ENCODE peak calls at places on chromosomes 2 and 18, in four cellular contexts. K, A, C and P are unnamed samples.

GRCh38 chr2:20093263-20094141 is 42.1 kb upstream of the LAPTM4A start:
- DNase-seq in A (peak; percentile 88), C (peak; percentile 65), K (no peak), P (peak; percentile 34)

GRCh38 chr2:67309281-67309680 is 87.9 kb upstream of the ETAA1 start:
- DNase-seq in C (no peak), K (no peak), A (no peak), P (no peak)

GRCh38 chr2:41928593-41928992 is 119.2 kb upstream of the PKDCC start:
- DNase-seq in A (no peak), C (no peak), K (no peak), P (no peak)

GRCh38 chr2:113278812-113279139 is at the start of gene PAX8:
- DNase-seq in C (no peak), K (no peak), A (peak; percentile 48), P (no peak)

GRCh38 chr2:147560810-147561521 is 283.9 kb upstream of the ACVR2A start:
- DNase-seq in C (no peak), A (no peak), K (peak; percentile 73), P (peak; percentile 90)

GRCh38 chr18:3450358-3451107 is 561 bp downstream of the TGIF1 start:
- DNase-seq in K (no peak), C (peak; percentile 18), A (no peak), P (peak; percentile 56)

GRCh38 chr2:15547100-15547499 is 14.0 kb downstream of the NBAS start:
- DNase-seq in A (no peak), K (no peak), C (no peak), P (no peak)

GRCh38 chr2:195486987-195487644 is 169.9 kb upstream of the SLC39A10 start:
- DNase-seq in A (no peak), C (no peak), K (peak; percentile 95), P (peak; percentile 98)

GRCh38 chr18:49573835-49574234 is 12.0 kb downstream of the LIPG start:
- DNase-seq in C (no peak), K (no peak), A (no peak), P (no peak)

GRCh38 chr2:71880846-71881610 is 266.6 kb downstream of the CYP26B1 start:
- DNase-seq in C (peak; percentile 7), K (no peak), A (no peak), P (peak; percentile 24)

GRCh38 chr2:96895709-96896651 is 26.1 kb upstream of the SEMA4C start:
- DNase-seq in K (no peak), A (no peak), C (no peak), P (no peak)

GRCh38 chr2:120596990-120597594 is 138.6 kb upstream of the GLI2 start:
- DNase-seq in A (no peak), C (peak; percentile 95), K (no peak), P (peak; percentile 96)

GRCh38 chr2:152420923-152421322 is 85.9 kb downstream of the FMNL2 start:
- DNase-seq in K (no peak), C (no peak), A (no peak), P (no peak)

GRCh38 chr2:86072271-86072858 is 33.3 kb downstream of the POLR1A start:
- DNase-seq in A (no peak), C (peak; percentile 25), K (no peak), P (peak; percentile 92)

GRCh38 chr2:96920801-96921560 is 51.1 kb upstream of the SEMA4C start:
- DNase-seq in A (no peak), C (no peak), K (no peak), P (no peak)